ENCODE peak calls at places on chromosomes 1 and 21, in seven cellular contexts. One of them, this sample, is unnamed.

GRCh38 chr1:28578696-28579218 is 13.3 kb upstream of the RAB42 start:
- DNase-seq in T-helper 2 cell: no peak
- DNase-seq in mucosa of descending colon: no peak
- DNase-seq in AG09319: no peak
- DNase-seq in fibroblast of villous mesenchyme: no peak
- DNase-seq in HCEC 1CT: no peak
- DNase-seq in cardiac fibroblast: no peak
- DNase-seq in this sample: no peak

GRCh38 chr1:24743404-24744211 is 1.6 kb upstream of the CLIC4 start:
- DNase-seq in AG09319: peak
- DNase-seq in fibroblast of villous mesenchyme: peak
- DNase-seq in mucosa of descending colon: no peak
- DNase-seq in cardiac fibroblast: peak
- DNase-seq in HCEC 1CT: peak
- DNase-seq in T-helper 2 cell: no peak
- DNase-seq in this sample: no peak

GRCh38 chr1:10652626-10653025 is 143.8 kb downstream of the CASZ1 start:
- DNase-seq in T-helper 2 cell: no peak
- DNase-seq in mucosa of descending colon: no peak
- DNase-seq in AG09319: no peak
- DNase-seq in cardiac fibroblast: no peak
- DNase-seq in HCEC 1CT: no peak
- DNase-seq in fibroblast of villous mesenchyme: no peak
- DNase-seq in this sample: no peak

GRCh38 chr21:45329261-45330074 is 41.8 kb upstream of the POFUT2 start:
- DNase-seq in T-helper 2 cell: no peak
- DNase-seq in AG09319: no peak
- DNase-seq in fibroblast of villous mesenchyme: no peak
- DNase-seq in mucosa of descending colon: peak
- DNase-seq in HCEC 1CT: no peak
- DNase-seq in cardiac fibroblast: no peak
- DNase-seq in this sample: no peak

GRCh38 chr1:113874017-113874879 is 2.7 kb upstream of the PTPN22 start:
- DNase-seq in T-helper 2 cell: no peak
- DNase-seq in mucosa of descending colon: peak
- DNase-seq in fibroblast of villous mesenchyme: no peak
- DNase-seq in AG09319: no peak
- DNase-seq in HCEC 1CT: peak
- DNase-seq in cardiac fibroblast: peak
- DNase-seq in this sample: no peak

GRCh38 chr1:10663668-10664035 is 132.8 kb downstream of the CASZ1 start:
- DNase-seq in mucosa of descending colon: no peak
- DNase-seq in AG09319: no peak
- DNase-seq in fibroblast of villous mesenchyme: no peak
- DNase-seq in cardiac fibroblast: peak
- DNase-seq in T-helper 2 cell: no peak
- DNase-seq in HCEC 1CT: no peak
- DNase-seq in this sample: no peak

GRCh38 chr1:248858096-248858890 is 592 bp downstream of the ZNF692 start:
- DNase-seq in HCEC 1CT: peak
- DNase-seq in AG09319: peak
- DNase-seq in cardiac fibroblast: peak
- DNase-seq in mucosa of descending colon: peak
- DNase-seq in T-helper 2 cell: no peak
- DNase-seq in fibroblast of villous mesenchyme: peak
- DNase-seq in this sample: no peak

GRCh38 chr1:19445417-19446342 is 39.7 kb downstream of the CAPZB start:
- DNase-seq in HCEC 1CT: peak
- DNase-seq in fibroblast of villous mesenchyme: peak
- DNase-seq in T-helper 2 cell: no peak
- DNase-seq in mucosa of descending colon: no peak
- DNase-seq in AG09319: no peak
- DNase-seq in cardiac fibroblast: no peak
- DNase-seq in this sample: no peak

GRCh38 chr1:84971957-84972356 is 25.0 kb downstream of the MCOLN2 start:
- DNase-seq in cardiac fibroblast: no peak
- DNase-seq in T-helper 2 cell: no peak
- DNase-seq in AG09319: no peak
- DNase-seq in mucosa of descending colon: no peak
- DNase-seq in fibroblast of villous mesenchyme: no peak
- DNase-seq in HCEC 1CT: no peak
- DNase-seq in this sample: no peak

GRCh38 chr21:41957991-41958766 is 4.4 kb upstream of the C2CD2 start:
- DNase-seq in HCEC 1CT: peak
- DNase-seq in AG09319: peak
- DNase-seq in T-helper 2 cell: no peak
- DNase-seq in cardiac fibroblast: peak
- DNase-seq in mucosa of descending colon: peak
- DNase-seq in fibroblast of villous mesenchyme: peak
- DNase-seq in this sample: no peak

GRCh38 chr1:109762821-109763645 is 690 bp downstream of the EPS8L3 start:
- DNase-seq in T-helper 2 cell: no peak
- DNase-seq in fibroblast of villous mesenchyme: peak
- DNase-seq in AG09319: no peak
- DNase-seq in cardiac fibroblast: peak
- DNase-seq in mucosa of descending colon: peak
- DNase-seq in HCEC 1CT: peak
- DNase-seq in this sample: no peak

This sample was measured in CD4-positive, alpha-beta T cell.